ENCODE peak calls at places on chromosome 13, in eight cellular contexts. One of them, this sample, is unnamed.

GRCh38 chr13:26228080-26228479 is 6.0 kb upstream of the RNF6 start:
- DNase-seq in PC-9: no peak
- DNase-seq in thyroid gland: no peak
- DNase-seq in AG04450: no peak
- DNase-seq in tibial artery: no peak
- DNase-seq in Panc1: no peak
- DNase-seq in body of pancreas: no peak
- DNase-seq in CD4-positive, alpha-beta T cell: no peak
- DNase-seq in this sample: no peak

GRCh38 chr13:52092087-52092486 is 36.8 kb downstream of the NEK5 start:
- DNase-seq in tibial artery: no peak
- DNase-seq in CD4-positive, alpha-beta T cell: no peak
- DNase-seq in thyroid gland: no peak
- DNase-seq in Panc1: no peak
- DNase-seq in AG04450: no peak
- DNase-seq in body of pancreas: no peak
- DNase-seq in PC-9: no peak
- DNase-seq in this sample: no peak

GRCh38 chr13:30744056-30744684 is 8.8 kb downstream of the ALOX5AP start:
- DNase-seq in Panc1: no peak
- DNase-seq in thyroid gland: no peak
- DNase-seq in body of pancreas: peak
- DNase-seq in AG04450: no peak
- DNase-seq in tibial artery: no peak
- DNase-seq in PC-9: peak
- DNase-seq in CD4-positive, alpha-beta T cell: peak
- DNase-seq in this sample: peak

GRCh38 chr13:112442483-112443090 is 66.4 kb downstream of the SPACA7 start:
- DNase-seq in PC-9: no peak
- DNase-seq in body of pancreas: no peak
- DNase-seq in tibial artery: no peak
- DNase-seq in thyroid gland: no peak
- DNase-seq in CD4-positive, alpha-beta T cell: no peak
- DNase-seq in Panc1: no peak
- DNase-seq in AG04450: no peak
- DNase-seq in this sample: peak

GRCh38 chr13:21573920-21574712 is 29.9 kb downstream of the MICU2 start:
- DNase-seq in CD4-positive, alpha-beta T cell: no peak
- DNase-seq in Panc1: no peak
- DNase-seq in AG04450: no peak
- DNase-seq in PC-9: no peak
- DNase-seq in body of pancreas: no peak
- DNase-seq in thyroid gland: no peak
- DNase-seq in tibial artery: no peak
- DNase-seq in this sample: no peak

GRCh38 chr13:20891768-20892167 is 10.8 kb downstream of the XPO4 start:
- DNase-seq in tibial artery: no peak
- DNase-seq in PC-9: no peak
- DNase-seq in Panc1: no peak
- DNase-seq in body of pancreas: no peak
- DNase-seq in thyroid gland: no peak
- DNase-seq in AG04450: no peak
- DNase-seq in CD4-positive, alpha-beta T cell: no peak
- DNase-seq in this sample: peak

GRCh38 chr13:98775386-98775785 is 22.9 kb upstream of the SLC15A1 start:
- DNase-seq in body of pancreas: no peak
- DNase-seq in tibial artery: no peak
- DNase-seq in CD4-positive, alpha-beta T cell: no peak
- DNase-seq in thyroid gland: no peak
- DNase-seq in PC-9: no peak
- DNase-seq in Panc1: no peak
- DNase-seq in AG04450: no peak
- DNase-seq in this sample: no peak

GRCh38 chr13:100608906-100609305 is 20.3 kb upstream of the GGACT start:
- DNase-seq in PC-9: no peak
- DNase-seq in CD4-positive, alpha-beta T cell: no peak
- DNase-seq in thyroid gland: no peak
- DNase-seq in Panc1: no peak
- DNase-seq in tibial artery: no peak
- DNase-seq in AG04450: no peak
- DNase-seq in body of pancreas: no peak
- DNase-seq in this sample: no peak

GRCh38 chr13:19239114-19239860 is 57.7 kb upstream of the TUBA3C start:
- DNase-seq in tibial artery: no peak
- DNase-seq in AG04450: no peak
- DNase-seq in PC-9: no peak
- DNase-seq in thyroid gland: no peak
- DNase-seq in CD4-positive, alpha-beta T cell: no peak
- DNase-seq in Panc1: no peak
- DNase-seq in body of pancreas: no peak
- DNase-seq in this sample: no peak

GRCh38 chr13:39577833-39578232 is 25.2 kb downstream of the LHFPL6 start:
- DNase-seq in tibial artery: no peak
- DNase-seq in body of pancreas: no peak
- DNase-seq in CD4-positive, alpha-beta T cell: no peak
- DNase-seq in Panc1: no peak
- DNase-seq in thyroid gland: peak
- DNase-seq in PC-9: no peak
- DNase-seq in AG04450: no peak
- DNase-seq in this sample: no peak

GRCh38 chr13:91758724-91759123 is 360.3 kb downstream of the GPC5 start:
- DNase-seq in Panc1: no peak
- DNase-seq in PC-9: no peak
- DNase-seq in AG04450: no peak
- DNase-seq in body of pancreas: no peak
- DNase-seq in CD4-positive, alpha-beta T cell: no peak
- DNase-seq in thyroid gland: no peak
- DNase-seq in tibial artery: no peak
- DNase-seq in this sample: no peak

GRCh38 chr13:41614671-41615519 is 157.5 kb downstream of the RGCC start:
- DNase-seq in AG04450: no peak
- DNase-seq in Panc1: no peak
- DNase-seq in PC-9: no peak
- DNase-seq in body of pancreas: no peak
- DNase-seq in thyroid gland: no peak
- DNase-seq in CD4-positive, alpha-beta T cell: no peak
- DNase-seq in tibial artery: no peak
- DNase-seq in this sample: no peak
- H3K27ac ChIP-seq in AG04450: peak
- H3K27ac ChIP-seq in Panc1: no peak
- H3K27ac ChIP-seq in PC-9: peak
- H3K27ac ChIP-seq in body of pancreas: no peak
- H3K27ac ChIP-seq in thyroid gland: peak
- H3K27ac ChIP-seq in CD4-positive, alpha-beta T cell: no peak
- H3K27ac ChIP-seq in tibial artery: no peak
- H3K27ac ChIP-seq in this sample: no peak

GRCh38 chr13:36795463-36795862 is 23.6 kb upstream of the RFXAP start:
- DNase-seq in PC-9: no peak
- DNase-seq in AG04450: no peak
- DNase-seq in thyroid gland: no peak
- DNase-seq in tibial artery: no peak
- DNase-seq in Panc1: no peak
- DNase-seq in body of pancreas: no peak
- DNase-seq in CD4-positive, alpha-beta T cell: no peak
- DNase-seq in this sample: no peak

GRCh38 chr13:36787181-36787580 is 31.8 kb upstream of the RFXAP start:
- DNase-seq in CD4-positive, alpha-beta T cell: no peak
- DNase-seq in Panc1: no peak
- DNase-seq in AG04450: no peak
- DNase-seq in tibial artery: no peak
- DNase-seq in body of pancreas: no peak
- DNase-seq in thyroid gland: no peak
- DNase-seq in PC-9: no peak
- DNase-seq in this sample: no peak

GRCh38 chr13:36788276-36788675 is 30.7 kb upstream of the RFXAP start:
- DNase-seq in CD4-positive, alpha-beta T cell: no peak
- DNase-seq in thyroid gland: no peak
- DNase-seq in PC-9: no peak
- DNase-seq in tibial artery: no peak
- DNase-seq in body of pancreas: no peak
- DNase-seq in Panc1: no peak
- DNase-seq in AG04450: no peak
- DNase-seq in this sample: no peak

GRCh38 chr13:36789061-36789460 is 30.0 kb upstream of the RFXAP start:
- DNase-seq in PC-9: no peak
- DNase-seq in AG04450: no peak
- DNase-seq in Panc1: no peak
- DNase-seq in thyroid gland: no peak
- DNase-seq in CD4-positive, alpha-beta T cell: no peak
- DNase-seq in body of pancreas: no peak
- DNase-seq in tibial artery: no peak
- DNase-seq in this sample: no peak

DNA sequence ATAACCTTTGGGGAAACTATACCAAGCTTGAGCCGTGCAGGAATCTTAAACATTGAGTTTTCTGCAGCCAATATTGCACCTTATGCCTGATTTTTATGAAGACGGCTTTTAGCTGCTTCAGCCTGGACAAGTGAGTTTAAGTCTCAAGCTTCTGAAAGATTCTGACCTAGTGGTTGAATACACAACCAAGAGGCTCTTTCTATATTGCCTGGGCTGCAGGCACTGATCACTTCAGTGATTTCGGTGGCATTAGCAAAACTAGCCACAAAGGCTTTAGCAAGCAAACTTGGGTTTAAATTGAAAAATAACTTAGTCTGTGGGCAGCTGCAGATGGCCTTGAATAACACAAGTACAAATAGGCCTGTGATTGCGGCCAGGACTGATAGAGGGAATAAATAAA is 29.3 kb upstream of the RFXAP start:
- DNase-seq in Panc1: no peak
- DNase-seq in thyroid gland: no peak
- DNase-seq in body of pancreas: no peak
- DNase-seq in PC-9: no peak
- DNase-seq in tibial artery: no peak
- DNase-seq in AG04450: no peak
- DNase-seq in CD4-positive, alpha-beta T cell: no peak
- DNase-seq in this sample: no peak
- TF ChIP-seq CTCF in Panc1: no peak
- TF ChIP-seq CTCF in thyroid gland: no peak
- TF ChIP-seq CTCF in body of pancreas: no peak
- TF ChIP-seq CTCF in PC-9: no peak
- TF ChIP-seq CTCF in tibial artery: no peak
- TF ChIP-seq CTCF in AG04450: no peak
- TF ChIP-seq CTCF in CD4-positive, alpha-beta T cell: no peak
- TF ChIP-seq CTCF in this sample: no peak

GRCh38 chr13:106528711-106529414 is 6.6 kb downstream of the EFNB2 start:
- DNase-seq in Panc1: no peak
- DNase-seq in thyroid gland: no peak
- DNase-seq in PC-9: no peak
- DNase-seq in CD4-positive, alpha-beta T cell: no peak
- DNase-seq in AG04450: no peak
- DNase-seq in tibial artery: no peak
- DNase-seq in body of pancreas: no peak
- DNase-seq in this sample: no peak

GRCh38 chr13:106529415-106530208 is 5.8 kb downstream of the EFNB2 start:
- DNase-seq in Panc1: no peak
- DNase-seq in PC-9: no peak
- DNase-seq in body of pancreas: no peak
- DNase-seq in tibial artery: no peak
- DNase-seq in thyroid gland: no peak
- DNase-seq in CD4-positive, alpha-beta T cell: no peak
- DNase-seq in AG04450: no peak
- DNase-seq in this sample: no peak

GRCh38 chr13:106532111-106532929 is 3.1 kb downstream of the EFNB2 start:
- DNase-seq in body of pancreas: no peak
- DNase-seq in thyroid gland: peak
- DNase-seq in Panc1: no peak
- DNase-seq in AG04450: no peak
- DNase-seq in tibial artery: no peak
- DNase-seq in CD4-positive, alpha-beta T cell: no peak
- DNase-seq in PC-9: no peak
- DNase-seq in this sample: no peak

GRCh38 chr13:106530209-106530906 is 5.1 kb downstream of the EFNB2 start:
- DNase-seq in tibial artery: no peak
- DNase-seq in CD4-positive, alpha-beta T cell: no peak
- DNase-seq in Panc1: no peak
- DNase-seq in thyroid gland: no peak
- DNase-seq in body of pancreas: no peak
- DNase-seq in PC-9: peak
- DNase-seq in AG04450: no peak
- DNase-seq in this sample: no peak

GRCh38 chr13:106530907-106531520 is 4.4 kb downstream of the EFNB2 start:
- DNase-seq in thyroid gland: no peak
- DNase-seq in Panc1: no peak
- DNase-seq in body of pancreas: no peak
- DNase-seq in CD4-positive, alpha-beta T cell: no peak
- DNase-seq in tibial artery: no peak
- DNase-seq in PC-9: no peak
- DNase-seq in AG04450: no peak
- DNase-seq in this sample: no peak
- H3K27ac ChIP-seq in thyroid gland: peak
- H3K27ac ChIP-seq in Panc1: no peak
- H3K27ac ChIP-seq in body of pancreas: no peak
- H3K27ac ChIP-seq in CD4-positive, alpha-beta T cell: no peak
- H3K27ac ChIP-seq in tibial artery: no peak
- H3K27ac ChIP-seq in PC-9: peak
- H3K27ac ChIP-seq in AG04450: no peak
- H3K27ac ChIP-seq in this sample: no peak

GRCh38 chr13:27765650-27766049 is 26.6 kb upstream of the GSX1 start:
- DNase-seq in thyroid gland: no peak
- DNase-seq in body of pancreas: no peak
- DNase-seq in AG04450: no peak
- DNase-seq in PC-9: no peak
- DNase-seq in Panc1: no peak
- DNase-seq in CD4-positive, alpha-beta T cell: no peak
- DNase-seq in tibial artery: no peak
- DNase-seq in this sample: no peak
- TF ChIP-seq CTCF in thyroid gland: no peak
- TF ChIP-seq CTCF in body of pancreas: no peak
- TF ChIP-seq CTCF in AG04450: no peak
- TF ChIP-seq CTCF in PC-9: no peak
- TF ChIP-seq CTCF in Panc1: peak
- TF ChIP-seq CTCF in CD4-positive, alpha-beta T cell: no peak
- TF ChIP-seq CTCF in tibial artery: no peak
- TF ChIP-seq CTCF in this sample: no peak

GRCh38 chr13:59483441-59484116 is 680.1 kb downstream of the DIAPH3 start:
- DNase-seq in body of pancreas: peak
- DNase-seq in tibial artery: no peak
- DNase-seq in PC-9: no peak
- DNase-seq in Panc1: no peak
- DNase-seq in AG04450: no peak
- DNase-seq in thyroid gland: no peak
- DNase-seq in CD4-positive, alpha-beta T cell: no peak
- DNase-seq in this sample: no peak
- H3K27ac ChIP-seq in body of pancreas: peak
- H3K27ac ChIP-seq in tibial artery: no peak
- H3K27ac ChIP-seq in PC-9: no peak
- H3K27ac ChIP-seq in Panc1: no peak
- H3K27ac ChIP-seq in AG04450: no peak
- H3K27ac ChIP-seq in thyroid gland: no peak
- H3K27ac ChIP-seq in CD4-positive, alpha-beta T cell: no peak
- H3K27ac ChIP-seq in this sample: no peak